ENCODE peak calls at places on chromosomes 7 and 10, in nine cellular contexts. E is SK-N-SH, T is AG04450, H is PC-3, K is Peyer's patch, V is WERI-Rb-1, W is cardiac muscle cell, L is Panc1, C is HCT116. U is an unnamed sample. For H3K27me3 and H3K9me3, the result is how much of the 10 kb centered on the place peaks cover.

GRCh38 chr10:114266521-114266920 is 27.5 kb downstream of the VWA2 start:
- DNase-seq in W (peak), T (no peak), H (peak), L (no peak), K (no peak), V (no peak), E (peak), C (no peak), U (no peak)

GRCh38 chr7:127514499-127514898 is 70.9 kb downstream of the GCC1 start:
- DNase-seq in E (peak), V (peak), W (peak), H (peak), K (no peak), T (peak), C (peak), L (peak), U (no peak)

GRCh38 chr10:43254881-43255643 is 11.8 kb downstream of the RASGEF1A start:
- DNase-seq in L (no peak), T (no peak), K (peak), C (no peak), H (no peak), V (no peak), E (peak), W (no peak), U (no peak)

GRCh38 chr7:134056816-134057215 is 70.3 kb upstream of the LRGUK start:
- DNase-seq in V (no peak), E (no peak), H (no peak), L (no peak), K (no peak), W (no peak), T (no peak), C (no peak), U (no peak)

GRCh38 chr10:98957801-98958200 is 277.9 kb downstream of the HPSE2 start:
- DNase-seq in T (peak), K (no peak), L (no peak), E (no peak), C (no peak), V (no peak), H (no peak), W (no peak), U (no peak)

GRCh38 chr10:110634527-110635209 is 9.5 kb upstream of the RBM20 start:
- DNase-seq in H (peak), K (peak), V (no peak), C (no peak), W (no peak), L (no peak), T (no peak), E (peak), U (peak)

GRCh38 chr7:4479367-4480039 is 202.6 kb upstream of the FOXK1 start:
- DNase-seq in T (no peak), H (peak), V (peak), L (peak), C (peak), K (no peak), E (peak), W (peak), U (peak)

GRCh38 chr10:113056468-113057021 is 106.5 kb downstream of the TCF7L2 start:
- DNase-seq in L (no peak), V (no peak), C (no peak), K (no peak), E (no peak), H (no peak), T (no peak), W (peak), U (no peak)

GRCh38 chr7:130102588-130102987 is 32.3 kb downstream of the KLHDC10 start:
- DNase-seq in L (no peak), T (no peak), W (no peak), E (no peak), K (no peak), H (no peak), V (no peak), C (no peak), U (no peak)

GRCh38 chr10:91613411-91614253 is 19.2 kb downstream of the PPP1R3C start:
- DNase-seq in H (peak), C (peak), W (peak), E (peak), K (peak), V (no peak), L (no peak), T (peak), U (peak)

GRCh38 chr7:142345817-142346216 is 88.0 kb upstream of the PRSS58 start:
- DNase-seq in C (no peak), T (no peak), H (no peak), V (no peak), L (no peak), W (no peak), E (no peak), K (no peak), U (no peak)

GRCh38 chr7:131538791-131539179 is 17.6 kb downstream of the PODXL start:
- DNase-seq in K (no peak), V (peak), E (no peak), C (no peak), H (peak), T (no peak), W (no peak), L (no peak), U (no peak)

GRCh38 chr7:131537581-131537980 is 18.8 kb downstream of the PODXL start:
- DNase-seq in W (no peak), E (peak), C (no peak), T (no peak), K (no peak), V (no peak), H (no peak), L (no peak), U (no peak)

GRCh38 chr7:131543298-131543697 is 13.1 kb downstream of the PODXL start:
- DNase-seq in H (no peak), K (no peak), E (no peak), C (no peak), W (no peak), V (no peak), T (no peak), L (no peak), U (no peak)

GRCh38 chr7:131538071-131538790 is 18.2 kb downstream of the PODXL start:
- DNase-seq in W (no peak), T (no peak), K (no peak), E (no peak), L (no peak), H (peak), C (peak), V (no peak), U (no peak)

DNA sequence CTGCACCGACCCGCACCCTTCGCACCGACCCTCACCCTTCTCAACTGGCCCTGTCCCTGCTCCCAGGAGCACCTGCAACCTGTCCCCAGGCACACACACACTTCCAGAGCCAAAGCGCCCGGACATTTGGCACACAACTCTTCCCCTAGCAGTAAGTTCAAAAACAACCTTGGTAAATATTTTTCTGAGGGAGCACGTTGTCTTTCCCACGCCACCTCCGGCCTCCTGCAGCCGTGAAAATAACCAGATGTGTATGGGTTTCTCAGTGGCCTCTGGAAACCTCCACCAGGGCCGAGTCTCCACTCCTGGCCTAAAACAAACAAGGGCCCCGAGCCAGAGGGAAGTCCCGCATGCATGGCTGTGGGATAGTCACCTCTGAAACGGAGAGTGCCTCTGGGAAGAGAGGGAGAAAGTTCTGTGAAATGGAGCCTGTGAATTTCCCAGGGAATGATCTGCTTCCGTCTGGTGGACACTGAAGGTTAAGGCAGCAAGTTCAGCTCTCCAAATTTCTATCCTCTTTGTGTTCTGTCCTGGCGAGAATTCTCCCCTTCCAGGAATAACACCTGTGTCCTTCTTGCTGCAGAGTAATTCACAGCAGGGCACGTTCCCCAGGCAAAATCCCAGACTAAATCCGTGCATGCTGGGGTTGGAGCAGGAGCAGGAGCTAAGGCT is 15.8 kb downstream of the PODXL start:
- DNase-seq in V (no peak), T (no peak), L (no peak), H (peak), E (no peak), C (no peak), W (no peak), K (no peak), U (no peak)
- TF ChIP-seq CTCF in V (no peak), T (peak), L (no peak), H (no peak), E (peak), C (peak), W (peak), K (peak), U (no peak)

GRCh38 chr10:88440541-88440940 is 142.6 kb downstream of the RNLS start:
- DNase-seq in V (no peak), T (no peak), W (no peak), C (no peak), H (no peak), E (no peak), L (no peak), K (no peak), U (no peak)
- H3K27me3 ChIP-seq in V (under half), T (under half), W (under half), C (under half), H (under half), E (under half), L (under half), K (under half), U (under half)

DNA sequence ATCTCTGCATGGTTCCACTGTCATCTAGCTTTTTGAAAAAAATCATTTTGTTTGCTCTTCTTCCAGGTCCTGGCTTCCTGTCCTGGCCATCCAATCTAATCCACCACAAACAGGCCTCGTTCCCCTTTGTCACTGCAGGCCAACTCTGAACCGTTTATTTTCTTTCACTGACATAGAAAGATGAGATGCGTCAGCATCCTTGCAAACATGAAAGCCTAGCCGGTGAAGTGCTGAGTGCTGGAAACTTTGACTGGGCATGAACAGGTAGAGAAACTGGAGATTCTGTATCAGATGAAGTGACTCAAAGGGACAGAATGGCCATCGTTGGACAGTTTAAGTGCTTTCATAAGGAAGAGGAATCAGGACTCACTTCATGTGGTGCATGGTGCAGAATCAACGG is 1247.8 kb downstream of the TYW1 start:
- DNase-seq in T (no peak), E (no peak), H (no peak), W (no peak), L (no peak), K (no peak), V (no peak), C (no peak), U (no peak)
- H3K9me3 ChIP-seq in T (under half), E (under half), H (under half), W (under half), L (under half), K (under half), V (under half), C (under half), U (under half)

GRCh38 chr7:128872394-128872824 is 9.8 kb downstream of the ATP6V1F start:
- DNase-seq in H (peak), V (no peak), E (no peak), K (no peak), C (no peak), T (no peak), L (no peak), W (no peak), U (no peak)
- TF ChIP-seq CTCF in H (peak), V (peak), E (peak), K (no peak), C (peak), T (no peak), L (peak), W (peak), U (no peak)

GRCh38 chr7:157017149-157017548 is 6.7 kb upstream of the MNX1 start:
- DNase-seq in V (no peak), T (no peak), C (no peak), L (no peak), W (no peak), K (peak), E (peak), H (no peak), U (no peak)
- H3K27me3 ChIP-seq in V (under half), T (half or more), C (under half), L (under half), W (half or more), K (under half), E (half or more), H (half or more), U (half or more)

DNA sequence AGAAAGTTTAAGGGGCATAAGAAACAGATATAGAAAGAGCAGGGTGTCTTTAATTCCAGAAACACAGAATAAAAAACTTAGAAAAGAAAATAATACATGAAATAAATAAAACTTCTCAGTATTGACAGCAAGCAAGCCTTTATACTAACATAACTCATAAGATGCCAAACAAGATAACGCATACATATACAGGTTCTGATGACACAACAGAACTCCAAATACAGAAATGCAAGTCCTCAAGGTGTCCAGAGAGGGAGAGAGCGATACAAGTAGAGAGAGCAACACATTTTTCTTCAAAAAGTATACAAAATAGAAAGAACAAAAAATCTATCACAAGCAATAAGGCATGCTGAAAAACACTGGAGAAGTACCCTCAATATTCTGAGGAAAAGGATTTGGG is 314.6 kb upstream of the POM121L12 start:
- DNase-seq in T (no peak), E (no peak), C (no peak), H (no peak), W (no peak), V (no peak), L (no peak), K (no peak), U (no peak)
- H3K9me3 ChIP-seq in T (under half), E (under half), C (under half), H (under half), W (under half), V (under half), L (under half), K (under half), U (under half)

U was measured in BE2C.